ENCODE peak calls at places on chromosomes 5 and 9, in four cellular contexts. H is HepG2, Z is K562, V is Panc1. O is an unnamed sample.

GRCh38 chr9:28688172-28688571 is 1114.9 kb upstream of the C9orf72 start:
- DNase-seq in H (no peak), Z (no peak), V (no peak), O (no peak)

GRCh38 chr5:29085142-29085541 is 2046.8 kb upstream of the CDH9 start:
- DNase-seq in H (no peak), Z (no peak), V (no peak), O (no peak)

GRCh38 chr9:20292002-20292401 is 330.3 kb downstream of the MLLT3 start:
- DNase-seq in H (peak), Z (peak), V (no peak), O (peak)

GRCh38 chr5:172380992-172381643 is 73.2 kb downstream of the SH3PXD2B start:
- DNase-seq in H (no peak), Z (no peak), V (no peak), O (no peak)

GRCh38 chr9:112002131-112002846 is 105.7 kb downstream of the UGCG start:
- DNase-seq in H (no peak), Z (no peak), V (no peak), O (no peak)

GRCh38 chr9:115189686-115190085 is 71.7 kb upstream of the TNC start:
- DNase-seq in H (no peak), Z (no peak), V (no peak), O (no peak)

GRCh38 chr9:80842383-80842782 is 847.0 kb downstream of the TLE1 start:
- DNase-seq in H (no peak), Z (no peak), V (no peak), O (no peak)

GRCh38 chr5:156934450-156935211 is 28.4 kb downstream of the TIMD4 start:
- DNase-seq in H (peak), Z (peak), V (peak), O (peak)

GRCh38 chr5:135367554-135367953 is 31.5 kb downstream of the MACROH2A1 start:
- DNase-seq in H (no peak), Z (no peak), V (no peak), O (no peak)

GRCh38 chr5:1931590-1932138 is 48.9 kb upstream of the IRX4 start:
- DNase-seq in H (no peak), Z (no peak), V (no peak), O (no peak)

GRCh38 chr5:75824323-75824722 is 107.1 kb upstream of the POC5 start:
- DNase-seq in H (no peak), Z (no peak), V (no peak), O (no peak)

GRCh38 chr5:172450861-172451695 is 3.2 kb downstream of the SH3PXD2B start:
- DNase-seq in H (no peak), Z (peak), V (no peak), O (no peak)

GRCh38 chr5:159916841-159917761 is 819 bp downstream of the ADRA1B start:
- DNase-seq in H (no peak), Z (no peak), V (no peak), O (no peak)

GRCh38 chr5:38527475-38527874 is 29.0 kb downstream of the LIFR start:
- DNase-seq in H (no peak), Z (no peak), V (no peak), O (no peak)

GRCh38 chr9:72030762-72031161 is 29.7 kb downstream of the C9orf57 start:
- DNase-seq in H (no peak), Z (no peak), V (no peak), O (no peak)

GRCh38 chr9:72807765-72808445 is 144.9 kb downstream of the ALDH1A1 start:
- DNase-seq in H (peak), Z (peak), V (no peak), O (peak)

GRCh38 chr9:97470076-97470475 is 31.4 kb upstream of the TMOD1 start:
- DNase-seq in H (no peak), Z (no peak), V (no peak), O (peak)

GRCh38 chr5:139335811-139336210 is 5.8 kb upstream of the PAIP2 start:
- DNase-seq in H (peak), Z (no peak), V (no peak), O (no peak)

GRCh38 chr5:143177263-143177994 is 226.1 kb downstream of the NR3C1 start:
- DNase-seq in H (no peak), Z (no peak), V (peak), O (no peak)

GRCh38 chr5:132813599-132814440 is 718 bp downstream of the SOWAHA start:
- DNase-seq in H (no peak), Z (no peak), V (no peak), O (no peak)

GRCh38 chr5:173246135-173246495 is 11.1 kb upstream of the NKX2-5 start:
- DNase-seq in H (no peak), Z (no peak), V (no peak), O (no peak)

GRCh38 chr9:133995012-133995896 is 3.1 kb upstream of the VAV2 start:
- DNase-seq in H (peak), Z (no peak), V (no peak), O (peak)
- TF ChIP-seq TCF7L2 in H (no peak), Z (no peak), V (no peak), O (no peak)

DNA sequence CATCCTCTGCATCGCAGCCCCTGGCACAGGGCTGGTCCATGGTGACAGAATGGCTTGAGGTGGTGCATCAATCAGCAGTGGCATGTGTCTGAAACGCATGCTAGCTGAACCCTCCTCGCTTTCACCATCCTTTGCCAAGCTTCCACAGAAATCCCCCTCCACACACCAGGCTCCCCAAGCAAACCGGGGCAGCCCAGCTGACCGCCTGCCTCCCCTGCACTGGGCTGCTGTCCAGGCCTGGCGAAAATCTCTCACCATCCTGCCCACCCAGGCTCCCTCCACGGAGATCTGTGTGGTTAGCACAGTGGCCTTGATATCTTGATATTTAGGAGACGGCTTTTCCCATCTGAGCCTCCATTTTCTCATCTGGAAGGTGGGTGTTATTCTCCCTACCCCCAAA is 905 bp upstream of the HRH2 start:
- DNase-seq in H (no peak), Z (no peak), V (no peak), O (no peak)
- TF ChIP-seq TCF7L2 in H (no peak), Z (no peak), V (no peak), O (no peak)

GRCh38 chr9:21383627-21384026 is 1.6 kb downstream of the IFNA2 start:
- DNase-seq in H (no peak), Z (no peak), V (no peak), O (no peak)

GRCh38 chr9:21385131-21385665 is at the start of gene IFNA2:
- DNase-seq in H (no peak), Z (no peak), V (no peak), O (no peak)

GRCh38 chr9:21381752-21382339 is 3.4 kb downstream of the IFNA2 start:
- DNase-seq in H (peak), Z (no peak), V (no peak), O (no peak)
- TF ChIP-seq TCF7L2 in H (no peak), Z (no peak), V (no peak), O (no peak)

DNA sequence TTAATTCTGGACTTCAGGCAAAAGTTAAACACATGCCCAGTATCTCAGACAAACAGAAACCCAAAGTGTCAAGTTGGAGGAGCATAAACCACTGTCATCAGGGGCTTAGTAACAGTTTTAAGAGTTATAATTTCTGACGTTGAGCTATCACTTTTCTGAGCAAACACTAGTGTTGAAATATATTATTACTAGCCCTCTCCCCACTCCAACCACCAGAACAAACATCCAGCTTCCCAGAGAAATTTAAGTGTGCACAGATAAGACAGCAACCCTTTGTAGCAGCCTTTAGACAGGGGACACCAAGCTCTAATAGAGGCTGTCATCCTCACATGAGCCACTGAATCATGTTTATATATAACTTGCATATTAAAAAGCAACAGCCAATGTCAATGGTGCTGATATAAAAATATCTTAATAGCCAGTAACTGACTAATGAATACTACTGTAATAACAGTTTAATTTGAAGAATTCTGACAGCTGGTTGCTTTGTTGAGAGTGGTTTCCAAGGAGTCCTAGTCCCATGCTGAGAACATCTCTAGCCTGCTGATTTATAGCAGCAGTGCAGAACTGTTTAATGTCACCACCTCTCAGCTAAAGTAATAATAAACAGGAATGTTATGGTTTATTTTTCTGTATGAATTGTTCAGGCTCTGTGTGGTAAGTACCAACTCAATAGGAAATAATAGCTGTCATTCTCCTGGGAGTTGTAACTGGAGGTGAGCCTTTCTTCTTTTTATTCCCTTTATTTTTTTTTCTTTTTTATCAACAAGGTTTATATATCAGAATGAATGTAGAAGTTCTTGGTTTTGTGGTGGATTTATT is 528.7 kb upstream of the ZNF608 start:
- DNase-seq in H (no peak), Z (no peak), V (no peak), O (no peak)
- TF ChIP-seq TCF7L2 in H (no peak), Z (no peak), V (no peak), O (no peak)

O was measured in HCT116.